ENCODE peak calls at places on chromosomes 6 and 20, in nine cellular contexts. M is lower lobe of right lung, T is BJ, F is bronchial epithelial cell, H is mucosa of descending colon, P is SK-N-SH, S is lower leg skin, W is lung, U is OCI-LY7. B is an unnamed sample.

GRCh38 chr6:10567256-10568041 is 46.3 kb downstream of the GCNT2 start:
- DNase-seq in U (no peak), M (no peak), P (no peak), S (peak; percentile 21), H (no peak), F (peak; percentile 21), T (no peak), W (no peak), B (no peak)

GRCh38 chr20:23286346-23286745 is 64.2 kb upstream of the NXT1 start:
- DNase-seq in H (no peak), W (no peak), U (no peak), S (peak; percentile 77), M (no peak), P (no peak), F (no peak), T (no peak), B (no peak)

GRCh38 chr20:63103402-63104311 is 96.9 kb upstream of the BHLHE23 start:
- DNase-seq in M (peak; percentile 34), W (no peak), H (peak; percentile 33), P (no peak), U (no peak), S (no peak), T (no peak), F (no peak), B (no peak)

GRCh38 chr6:151376440-151376839 is 14.9 kb downstream of the ZBTB2 start:
- DNase-seq in S (no peak), M (no peak), T (no peak), U (peak; percentile 66), H (no peak), F (no peak), W (no peak), P (no peak), B (no peak)

GRCh38 chr6:56729719-56730118 is 87.0 kb upstream of the DST start:
- DNase-seq in F (peak; percentile 50), T (peak; percentile 74), U (no peak), P (no peak), H (no peak), M (no peak), W (no peak), S (no peak), B (no peak)

GRCh38 chr6:124989136-124989983 is 27.1 kb downstream of the RNF217 start:
- DNase-seq in W (no peak), T (no peak), F (no peak), M (no peak), H (no peak), P (no peak), U (no peak), S (no peak), B (no peak)

GRCh38 chr6:37934276-37934675 is 114.7 kb downstream of the ZFAND3 start:
- DNase-seq in W (no peak), H (no peak), T (no peak), S (no peak), P (no peak), U (no peak), F (peak; percentile 25), M (no peak), B (no peak)

GRCh38 chr6:64815718-64816117 is 891.3 kb downstream of the EYS start:
- DNase-seq in S (no peak), H (no peak), T (no peak), U (no peak), P (no peak), F (no peak), W (no peak), M (no peak), B (peak; percentile 10)

GRCh38 chr6:137900815-137901214 is 33.8 kb downstream of the TNFAIP3 start:
- DNase-seq in U (no peak), P (no peak), W (no peak), F (no peak), T (no peak), S (no peak), M (no peak), H (no peak), B (no peak)

GRCh38 chr6:112130878-112131277 is 43.5 kb downstream of the FAM229B start:
- DNase-seq in S (no peak), T (no peak), F (peak; percentile 67), H (no peak), W (no peak), P (no peak), M (no peak), U (no peak), B (no peak)

GRCh38 chr6:161128680-161129196 is 137.2 kb downstream of the MAP3K4 start:
- DNase-seq in H (no peak), T (no peak), W (no peak), F (peak; percentile 67), M (no peak), S (no peak), U (no peak), P (no peak), B (no peak)

GRCh38 chr6:158879180-158879579 is 60.0 kb upstream of the EZR start:
- DNase-seq in W (no peak), H (no peak), T (no peak), F (no peak), U (no peak), S (no peak), M (no peak), P (no peak), B (peak; percentile 40)

GRCh38 chr20:21396045-21396893 is 1.1 kb downstream of the NKX2-4 start:
- DNase-seq in W (no peak), P (peak; percentile 68), H (no peak), S (no peak), M (peak; percentile 47), U (no peak), F (no peak), T (no peak), B (peak; percentile 22)
- TF ChIP-seq CTCF in W (no peak), P (no peak), H (no peak), S (no peak), M (no peak), U (no peak), F (no peak), T (no peak), B (no peak)

GRCh38 chr6:4616311-4616710 is 159.9 kb upstream of the CDYL start:
- DNase-seq in H (no peak), S (no peak), M (no peak), U (no peak), W (no peak), F (no peak), P (no peak), T (no peak), B (no peak)
- TF ChIP-seq CTCF in H (no peak), S (no peak), M (no peak), U (no peak), W (no peak), F (no peak), P (no peak), T (no peak), B (no peak)

DNA sequence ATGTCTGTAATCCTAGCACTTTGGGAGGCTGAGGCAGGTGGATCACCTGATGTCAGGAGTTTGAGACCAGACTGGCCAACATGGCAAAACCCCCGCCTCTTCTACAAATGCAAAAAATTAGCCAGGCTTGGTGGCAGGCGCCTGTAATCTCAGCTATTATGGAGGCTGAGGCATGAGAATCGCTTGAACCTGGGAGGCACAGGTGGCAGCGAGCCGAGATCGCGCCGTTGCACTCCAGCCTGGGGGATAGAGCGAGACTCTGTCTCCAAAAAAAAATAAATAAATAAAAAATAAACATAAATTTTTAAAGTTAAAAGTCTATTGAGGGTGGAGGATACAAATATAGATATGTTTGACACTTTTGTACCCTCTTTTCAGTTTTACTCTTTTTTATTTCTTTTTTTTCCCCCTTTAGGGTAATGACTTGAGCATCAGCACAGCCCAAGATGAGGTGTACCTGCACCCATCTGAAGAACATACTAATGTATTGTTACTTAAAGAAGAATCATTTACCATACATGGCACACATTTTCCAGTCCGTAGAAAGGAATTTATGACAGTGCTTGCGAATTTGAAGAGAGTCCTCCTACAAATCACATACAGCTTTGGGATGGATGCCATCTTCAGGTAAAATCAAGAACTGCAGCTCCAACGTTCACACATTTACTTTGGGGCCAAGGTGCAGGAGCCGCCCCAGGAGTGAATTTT is 368.9 kb downstream of the LAMA2 start:
- DNase-seq in S (no peak), T (peak; percentile 11), W (no peak), U (peak; percentile 53), F (peak; percentile 76), H (no peak), P (peak; percentile 24), M (no peak), B (peak; percentile 80)
- TF ChIP-seq CTCF in S (no peak), T (peak; percentile 81), W (peak; percentile 47), U (peak; percentile 89), F (peak; percentile 73), H (peak; percentile 74), P (peak; percentile 93), M (peak; percentile 81), B (peak; percentile 83)

GRCh38 chr6:87702589-87702945 is 534 bp upstream of the AKIRIN2 start:
- DNase-seq in U (peak; percentile 58), H (no peak), F (peak; percentile 69), W (no peak), T (no peak), P (peak; percentile 44), S (no peak), M (no peak), B (peak; percentile 40)

GRCh38 chr6:87699576-87699975 is 2.5 kb downstream of the AKIRIN2 start:
- DNase-seq in H (no peak), U (no peak), M (no peak), W (no peak), F (no peak), S (no peak), T (no peak), P (no peak), B (no peak)

GRCh38 chr6:87700351-87700728 is 1.7 kb downstream of the AKIRIN2 start:
- DNase-seq in U (no peak), T (no peak), P (no peak), M (no peak), W (no peak), S (no peak), F (no peak), H (no peak), B (no peak)

GRCh38 chr6:87701676-87702588 is at the start of gene AKIRIN2:
- DNase-seq in S (peak; percentile 99), M (peak; percentile 96), F (peak; percentile 97), H (peak; percentile 97), U (peak; percentile 100), T (peak; percentile 97), P (peak; percentile 91), W (peak; percentile 97), B (peak; percentile 99)

GRCh38 chr6:87700729-87701675 is 1.0 kb downstream of the AKIRIN2 start:
- DNase-seq in W (peak; percentile 41), S (peak; percentile 90), M (peak; percentile 55), F (peak; percentile 82), P (peak; percentile 69), H (peak; percentile 75), U (peak; percentile 66), T (no peak), B (peak; percentile 71)
- TF ChIP-seq CTCF in W (no peak), S (no peak), M (no peak), F (peak; percentile 14), P (no peak), H (no peak), U (peak; percentile 30), T (peak; percentile 10), B (no peak)

B was measured in hepatocyte.